ENCODE peak calls at places on chromosome 10, in eight cellular contexts. H is HCT116, A is GM23248, T is lung, F is heart right ventricle, L is mesendoderm, X is aorta, Z is cardiac muscle cell. S is an unnamed sample.

GRCh38 chr10:110076559-110077318 is 69.0 kb downstream of the ADD3 start:
- DNase-seq in Z (peak; percentile 99), T (peak; percentile 59), H (peak; percentile 3), F (no peak), L (no peak), A (peak; percentile 90), X (peak; percentile 54), S (no peak)

GRCh38 chr10:131746785-131747184 is 154.0 kb upstream of the PPP2R2D start:
- DNase-seq in H (peak; percentile 13), Z (no peak), L (peak; percentile 66), X (peak; percentile 12), A (no peak), T (no peak), F (no peak), S (peak; percentile 58)

GRCh38 chr10:25895856-25896255 is 38.2 kb upstream of the MYO3A start:
- DNase-seq in T (no peak), F (no peak), Z (no peak), H (no peak), L (peak; percentile 79), A (no peak), X (no peak), S (no peak)

GRCh38 chr10:10362780-10363179 is 654.9 kb upstream of the CELF2 start:
- DNase-seq in T (no peak), L (no peak), A (no peak), X (no peak), H (no peak), Z (no peak), F (no peak), S (no peak)

GRCh38 chr10:93697207-93697606 is 5.2 kb downstream of the FRA10AC1 start:
- DNase-seq in F (no peak), H (no peak), T (no peak), Z (no peak), X (no peak), L (no peak), A (no peak), S (no peak)

GRCh38 chr10:76301950-76302349 is 870.5 kb downstream of the LRMDA start:
- DNase-seq in L (peak; percentile 29), F (no peak), X (no peak), A (no peak), H (no peak), Z (no peak), T (no peak), S (no peak)

GRCh38 chr10:103695584-103696005 is 159.8 kb downstream of the SH3PXD2A start:
- DNase-seq in X (no peak), L (peak; percentile 11), H (no peak), T (peak; percentile 42), Z (peak; percentile 84), F (no peak), A (peak; percentile 85), S (no peak)

GRCh38 chr10:113409147-113409546 is 143.7 kb upstream of the HABP2 start:
- DNase-seq in T (no peak), H (no peak), Z (no peak), X (no peak), A (no peak), F (no peak), L (no peak), S (no peak)

GRCh38 chr10:131344747-131345146 is 33.2 kb upstream of the TCERG1L start:
- DNase-seq in Z (no peak), T (no peak), X (no peak), H (no peak), F (no peak), A (no peak), L (no peak), S (no peak)

GRCh38 chr10:11861341-11861740 is 38.2 kb downstream of the PROSER2 start:
- DNase-seq in A (no peak), L (no peak), F (no peak), X (no peak), T (no peak), H (no peak), Z (no peak), S (no peak)

GRCh38 chr10:114779803-114780609 is 41.6 kb upstream of the FHIP2A start:
- DNase-seq in T (no peak), L (peak; percentile 5), X (no peak), H (peak; percentile 76), F (no peak), A (peak; percentile 72), Z (peak; percentile 81), S (no peak)

GRCh38 chr10:116742367-116743265 is at the start of gene HSPA12A:
- DNase-seq in L (peak; percentile 71), F (peak; percentile 82), Z (peak; percentile 88), T (peak; percentile 74), H (peak; percentile 50), A (peak; percentile 96), X (peak; percentile 91), S (peak; percentile 97)

GRCh38 chr10:100516847-100517246 is 2.8 kb downstream of the SEC31B start:
- DNase-seq in Z (no peak), X (no peak), A (no peak), F (no peak), T (no peak), H (no peak), L (peak; percentile 42), S (peak; percentile 61)

GRCh38 chr10:100520811-100521210 is 1.1 kb upstream of the SEC31B start:
- DNase-seq in H (no peak), F (no peak), A (peak; percentile 84), T (no peak), X (no peak), L (no peak), Z (peak; percentile 48), S (no peak)

GRCh38 chr10:100522107-100522811 is 2.6 kb upstream of the SEC31B start:
- DNase-seq in T (no peak), L (no peak), A (peak; percentile 44), H (no peak), X (no peak), F (no peak), Z (no peak), S (no peak)

GRCh38 chr10:100518761-100519241 is 860 bp downstream of the SEC31B start:
- DNase-seq in T (peak; percentile 63), X (peak; percentile 66), A (peak; percentile 79), H (peak; percentile 41), Z (peak; percentile 72), F (no peak), L (peak; percentile 70), S (peak; percentile 73)

DNA sequence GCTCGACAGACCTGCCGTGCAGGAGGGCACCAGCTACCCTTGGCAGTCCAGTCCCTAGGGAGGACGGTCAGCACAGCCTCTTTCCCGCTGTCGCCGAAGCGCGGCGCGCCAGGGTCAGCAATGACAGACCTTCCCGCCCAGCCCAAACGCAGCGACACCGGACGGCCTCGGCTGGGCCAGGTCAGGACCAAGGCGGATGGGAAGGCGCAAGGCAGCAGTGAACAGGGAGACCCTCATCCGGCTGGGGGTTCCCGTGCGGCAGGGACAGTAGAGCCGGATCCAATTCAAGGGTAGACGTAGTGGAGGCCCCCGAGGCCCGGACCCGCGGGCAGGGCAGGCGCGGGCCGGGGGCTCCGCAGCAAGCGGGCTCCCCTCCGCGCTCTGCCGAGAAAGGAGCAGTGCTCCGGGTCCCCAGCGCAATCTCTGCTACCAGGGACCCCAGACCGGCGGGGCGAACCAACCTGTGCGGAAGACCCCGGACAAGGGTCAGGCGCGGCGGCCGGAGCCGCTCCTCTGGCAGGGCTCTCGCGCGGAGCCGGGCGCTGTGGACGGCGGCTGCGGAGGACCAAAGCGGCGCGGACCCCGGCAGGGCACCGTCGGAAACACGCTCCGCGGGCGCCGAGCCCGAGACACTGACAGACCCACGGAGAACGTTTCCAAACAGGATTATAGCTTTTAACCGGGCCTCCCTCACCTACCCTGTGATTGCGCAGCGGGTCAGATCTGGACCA is at the start of gene SEC31B:
- DNase-seq in T (no peak), A (peak; percentile 39), H (no peak), Z (no peak), F (peak; percentile 61), L (peak; percentile 72), X (peak; percentile 72), S (peak; percentile 85)
- H3K4me3 ChIP-seq in T (peak within 1 kb of the TSS; percentile 18), A (peak within 1 kb of the TSS; percentile 52), H (no peak within 1 kb of the TSS), Z (peak within 1 kb of the TSS; percentile 28), F (peak within 1 kb of the TSS; percentile 58), L (peak within 1 kb of the TSS; percentile 6), X (peak within 1 kb of the TSS; percentile 12), S (peak within 1 kb of the TSS; percentile 64)

DNA sequence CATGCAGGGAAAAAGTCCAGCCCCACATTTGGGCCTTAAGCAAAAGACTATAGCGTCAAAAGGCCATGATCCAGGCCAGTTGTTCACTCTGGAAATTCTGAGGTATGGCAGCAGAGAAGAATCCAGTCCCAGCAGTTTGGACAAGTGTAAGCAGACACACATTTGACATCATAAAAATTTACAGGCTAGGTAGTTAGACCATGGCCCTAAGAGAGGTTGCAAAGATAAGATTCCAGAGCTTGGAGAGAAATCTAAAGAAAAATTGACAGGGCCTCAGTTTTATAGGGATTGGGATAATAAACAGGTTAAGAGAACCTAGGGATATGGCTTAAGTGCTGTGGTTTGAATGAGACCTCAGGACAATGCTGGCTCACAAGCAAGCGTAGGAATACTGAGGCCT is 884.4 kb upstream of the SORCS1 start:
- DNase-seq in L (no peak), H (no peak), A (no peak), X (no peak), F (no peak), T (no peak), Z (no peak), S (no peak)
- H3K27me3 ChIP-seq in L (no peaks in the 10 kb centered on the region), H (no peaks in the 10 kb centered on the region), A (no peaks in the 10 kb centered on the region), X (no peaks in the 10 kb centered on the region), F (no peaks in the 10 kb centered on the region), T (no peaks in the 10 kb centered on the region), Z (no peaks in the 10 kb centered on the region), S (no peaks in the 10 kb centered on the region)

GRCh38 chr10:97229322-97229721 is 43.6 kb upstream of the SLIT1 start:
- DNase-seq in Z (no peak), A (peak; percentile 52), F (no peak), H (no peak), L (no peak), T (no peak), X (no peak), S (no peak)

GRCh38 chr10:97230146-97230545 is 44.4 kb upstream of the SLIT1 start:
- DNase-seq in X (no peak), F (no peak), Z (no peak), H (no peak), L (no peak), T (no peak), A (peak; percentile 69), S (no peak)

GRCh38 chr10:97226398-97226797 is 40.6 kb upstream of the SLIT1 start:
- DNase-seq in H (no peak), X (no peak), A (no peak), T (no peak), Z (no peak), F (no peak), L (no peak), S (no peak)

GRCh38 chr10:97228130-97228774 is 42.5 kb upstream of the SLIT1 start:
- DNase-seq in A (no peak), Z (no peak), L (no peak), X (no peak), H (no peak), F (no peak), T (no peak), S (no peak)

DNA sequence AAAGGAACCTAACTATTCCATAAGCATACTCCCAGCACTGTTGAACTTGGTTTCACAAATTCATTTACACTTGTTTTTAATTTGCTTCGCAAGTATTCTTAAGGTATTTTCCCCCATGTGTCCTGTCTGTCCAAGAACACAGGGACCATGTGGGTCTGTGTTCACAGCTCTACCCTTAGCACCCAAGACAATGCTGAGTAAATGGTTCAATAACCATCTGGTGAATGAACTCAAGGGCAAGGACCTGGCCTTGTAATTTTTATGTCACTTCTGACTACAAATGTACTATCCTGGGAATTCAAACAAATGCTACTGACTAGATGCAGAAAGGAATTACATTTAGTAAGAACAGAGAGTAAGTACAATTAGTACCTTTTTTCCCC is 43.0 kb upstream of the SLIT1 start:
- DNase-seq in X (no peak), Z (no peak), F (no peak), H (no peak), A (no peak), T (no peak), L (no peak), S (no peak)
- H3K36me3 ChIP-seq in X (peaks cover 4% of the 10 kb centered on the region), Z (no peaks in the 10 kb centered on the region), F (no peaks in the 10 kb centered on the region), H (peaks cover 14% of the 10 kb centered on the region), A (no peaks in the 10 kb centered on the region), T (peaks cover 15% of the 10 kb centered on the region), L (peaks cover 1% of the 10 kb centered on the region), S (peaks cover 5% of the 10 kb centered on the region)

GRCh38 chr10:28722065-28722803 is 44.9 kb downstream of the BAMBI start:
- DNase-seq in X (peak; percentile 58), Z (peak; percentile 67), T (no peak), A (peak; percentile 25), L (peak; percentile 71), H (no peak), F (peak; percentile 43), S (peak; percentile 71)
- H3K4me3 ChIP-seq in X (peak overlapping the region; percentile 61), Z (peak overlapping the region; percentile 25), T (no peak overlapping the region), A (peak overlapping the region; percentile 43), L (peak overlapping the region; percentile 50), H (no peak overlapping the region), F (peak overlapping the region; percentile 42), S (peak overlapping the region; percentile 60)

S was measured in H7.